ENCODE peak calls at places on chromosomes 12 and 14, in four cellular contexts. T, N, P and U are unnamed samples.

GRCh38 chr12:11812558-11813421 is 163.3 kb downstream of the ETV6 start:
- DNase-seq in T (no peak), P (no peak), N (no peak), U (no peak)

GRCh38 chr12:3196488-3196887 is 119.3 kb downstream of the TSPAN9 start:
- DNase-seq in P (no peak), N (no peak), T (no peak), U (no peak)

GRCh38 chr14:99677231-99677891 is 6.7 kb upstream of the CYP46A1 start:
- DNase-seq in T (no peak), N (no peak), P (no peak), U (no peak)

GRCh38 chr14:35083530-35084150 is 37.6 kb downstream of the FAM177A1 start:
- DNase-seq in T (no peak), N (no peak), P (no peak), U (no peak)

GRCh38 chr12:117985182-117985581 is 16.4 kb upstream of the KSR2 start:
- DNase-seq in T (no peak), P (no peak), N (no peak), U (no peak)

GRCh38 chr14:49489341-49489740 is 96.8 kb downstream of the RPS29 start:
- DNase-seq in N (no peak), P (no peak), T (no peak), U (no peak)

GRCh38 chr12:113010701-113011100 is 32.4 kb downstream of the OAS2 start:
- DNase-seq in N (no peak), T (no peak), P (no peak), U (no peak)

GRCh38 chr12:57243521-57244305 is 7.3 kb downstream of the STAC3 start:
- DNase-seq in P (peak; percentile 71), N (no peak), T (peak; percentile 84), U (peak; percentile 82)

GRCh38 chr12:126051611-126052107 is 986.4 kb downstream of the AACS start:
- DNase-seq in T (no peak), P (no peak), N (no peak), U (no peak)

GRCh38 chr12:54439521-54440255 is 20.6 kb upstream of the ITGA5 start:
- DNase-seq in T (no peak), N (no peak), P (no peak), U (no peak)

GRCh38 chr14:35390577-35391387 is 13.8 kb downstream of the NFKBIA start:
- DNase-seq in P (no peak), N (no peak), T (no peak), U (no peak)

GRCh38 chr12:53103860-53104305 is 597 bp downstream of the SOAT2 start:
- DNase-seq in T (no peak), N (no peak), P (no peak), U (peak; percentile 18)

GRCh38 chr14:103103461-103104388 is 9.2 kb downstream of the EXOC3L4 start:
- DNase-seq in T (no peak), P (no peak), N (no peak), U (no peak)

GRCh38 chr12:83005534-83006197 is 319.0 kb downstream of the TMTC2 start:
- DNase-seq in N (no peak), P (no peak), T (no peak), U (no peak)

GRCh38 chr12:124397399-124397679 is 102.4 kb downstream of the RFLNA start:
- DNase-seq in T (no peak), P (no peak), N (no peak), U (no peak)

GRCh38 chr14:66233571-66233970 is 252.6 kb upstream of the CCDC196 start:
- DNase-seq in P (no peak), T (no peak), N (no peak), U (no peak)

GRCh38 chr14:52015411-52016030 is 26.2 kb downstream of the RTRAF start:
- DNase-seq in T (no peak), N (no peak), P (no peak), U (no peak)

GRCh38 chr14:71403673-71404072 is 496.4 kb downstream of the PCNX1 start:
- DNase-seq in P (no peak), N (no peak), T (no peak), U (peak; percentile 8)

GRCh38 chr12:121762269-121762668 is 31.2 kb downstream of the RHOF start:
- DNase-seq in N (no peak), P (no peak), T (no peak), U (no peak)

GRCh38 chr12:108218911-108219310 is 89.8 kb downstream of the WSCD2 start:
- DNase-seq in P (no peak), T (no peak), N (no peak), U (no peak)

GRCh38 chr12:115597157-115597712 is 680.3 kb downstream of the MED13L start:
- DNase-seq in T (no peak), N (peak; percentile 49), P (no peak), U (no peak)

GRCh38 chr12:132429122-132429931 is 60.6 kb upstream of the FBRSL1 start:
- DNase-seq in T (no peak), N (no peak), P (no peak), U (no peak)

GRCh38 chr12:95548539-95549391 is 2.5 kb downstream of the USP44 start:
- DNase-seq in T (peak; percentile 46), P (peak; percentile 67), N (no peak), U (peak; percentile 79)

GRCh38 chr12:6327159-6327558 is 14.7 kb downstream of the TNFRSF1A start:
- DNase-seq in T (no peak), P (no peak), N (no peak), U (no peak)

GRCh38 chr14:55053500-55053899 is 2.1 kb downstream of the MAPK1IP1L start:
- DNase-seq in T (no peak), N (no peak), P (no peak), U (no peak)

GRCh38 chr12:46109343-46110219 is 119.2 kb upstream of the SCAF11 start:
- DNase-seq in P (no peak), T (no peak), N (no peak), U (no peak)

GRCh38 chr12:6871052-6871957 is 1.8 kb downstream of the SPSB2 start:
- DNase-seq in N (no peak), P (no peak), T (no peak), U (peak; percentile 56)

GRCh38 chr14:71574976-71575375 is 357.3 kb upstream of the RGS6 start:
- DNase-seq in N (peak; percentile 83), T (no peak), P (no peak), U (no peak)

GRCh38 chr14:22070119-22070982 is 396.7 kb upstream of the OR4E1 start:
- DNase-seq in P (peak; percentile 16), N (no peak), T (no peak), U (peak; percentile 45)

GRCh38 chr12:119069029-119069731 is 87.8 kb downstream of the SRRM4 start:
- DNase-seq in N (no peak), T (no peak), P (no peak), U (no peak)

GRCh38 chr12:108815875-108816594 is 41.3 kb downstream of the SSH1 start:
- DNase-seq in P (no peak), T (no peak), N (no peak), U (no peak)

GRCh38 chr14:61887628-61888027 is 125.4 kb downstream of the SNAPC1 start:
- DNase-seq in P (no peak), T (no peak), N (peak; percentile 4), U (no peak)

GRCh38 chr14:70186826-70187483 is 1.8 kb downstream of the SLC8A3 start:
- DNase-seq in T (peak; percentile 9), P (no peak), N (no peak), U (peak; percentile 25)

GRCh38 chr12:108566452-108566851 is 4.1 kb downstream of the ISCU start:
- DNase-seq in P (no peak), N (no peak), T (no peak), U (no peak)

GRCh38 chr14:74685054-74685453 is 27.8 kb downstream of the AREL1 start:
- DNase-seq in N (no peak), T (no peak), P (no peak), U (no peak)

GRCh38 chr14:68538641-68539040 is 254.2 kb downstream of the ZFP36L1 start:
- DNase-seq in T (no peak), N (no peak), P (no peak), U (no peak)